ENCODE peak calls at places on chromosome 14, in four cellular contexts. J is endothelial cell of umbilical vein, B is K562, E is A549. P is an unnamed sample.

GRCh38 chr14:101705733-101706508 is 55.6 kb upstream of the PPP2R5C start:
- DNase-seq in J (no peak), B (no peak), E (no peak), P (peak; percentile 87)

GRCh38 chr14:59086241-59086899 is 102.1 kb upstream of the DAAM1 start:
- DNase-seq in J (no peak), B (no peak), E (no peak), P (no peak)

GRCh38 chr14:64755661-64756265 is 51.5 kb downstream of the PLEKHG3 start:
- DNase-seq in J (no peak), B (no peak), E (no peak), P (peak; percentile 64)

GRCh38 chr14:103436533-103436932 is 51.3 kb downstream of the MARK3 start:
- DNase-seq in J (no peak), B (no peak), E (peak; percentile 22), P (peak; percentile 56)

GRCh38 chr14:50821471-50822464 is 9.2 kb downstream of the NIN start:
- DNase-seq in J (no peak), B (peak; percentile 24), E (no peak), P (peak; percentile 91)

GRCh38 chr14:58138065-58138718 is 13.8 kb downstream of the ARMH4 start:
- DNase-seq in J (no peak), B (peak; percentile 71), E (no peak), P (no peak)

GRCh38 chr14:102583726-102584125 is 8.7 kb upstream of the RCOR1 start:
- DNase-seq in J (no peak), B (no peak), E (no peak), P (no peak)

GRCh38 chr14:29217813-29218450 is 451.3 kb downstream of the FOXG1 start:
- DNase-seq in J (no peak), B (no peak), E (no peak), P (no peak)

GRCh38 chr14:41663478-41663845 is 56.8 kb downstream of the LRFN5 start:
- DNase-seq in J (no peak), B (no peak), E (no peak), P (no peak)

GRCh38 chr14:89767861-89768268 is 186.7 kb downstream of the EFCAB11 start:
- DNase-seq in J (peak; percentile 44), B (peak; percentile 13), E (peak; percentile 38), P (peak; percentile 64)

GRCh38 chr14:76805245-76805644 is 7.4 kb downstream of the ANGEL1 start:
- DNase-seq in J (no peak), B (no peak), E (no peak), P (no peak)

GRCh38 chr14:80434574-80435321 is 223.4 kb upstream of the DIO2 start:
- DNase-seq in J (no peak), B (no peak), E (peak; percentile 70), P (no peak)

GRCh38 chr14:23650506-23650905 is 14.3 kb downstream of the DHRS2 start:
- DNase-seq in J (no peak), B (no peak), E (no peak), P (no peak)

GRCh38 chr14:75941030-75941429 is 40.8 kb downstream of the TGFB3 start:
- DNase-seq in J (peak; percentile 39), B (no peak), E (no peak), P (no peak)

GRCh38 chr14:80762829-80763228 is 178.7 kb downstream of the CEP128 start:
- DNase-seq in J (no peak), B (no peak), E (no peak), P (no peak)

GRCh38 chr14:34857689-34858449 is 17.3 kb downstream of the BAZ1A start:
- DNase-seq in J (no peak), B (no peak), E (no peak), P (peak; percentile 71)

GRCh38 chr14:105161314-105161713 is 7.3 kb downstream of the JAG2 start:
- DNase-seq in J (no peak), B (no peak), E (no peak), P (no peak)

GRCh38 chr14:102227184-102227964 is 77.6 kb downstream of the MOK start:
- DNase-seq in J (no peak), B (no peak), E (no peak), P (peak; percentile 92)

GRCh38 chr14:104546591-104547309 is 32.8 kb upstream of the C14orf180 start:
- DNase-seq in J (no peak), B (no peak), E (no peak), P (no peak)

GRCh38 chr14:29376251-29376650 is 551.4 kb downstream of the PRKD1 start:
- DNase-seq in J (peak; percentile 36), B (no peak), E (no peak), P (no peak)

GRCh38 chr14:26808407-26808806 is 210.6 kb upstream of the NOVA1 start:
- DNase-seq in J (peak; percentile 53), B (no peak), E (peak; percentile 13), P (no peak)

GRCh38 chr14:58354817-58355216 is 40.9 kb upstream of the TOMM20L start:
- DNase-seq in J (no peak), B (no peak), E (no peak), P (no peak)

GRCh38 chr14:31968107-31968810 is 108.8 kb upstream of the ARHGAP5 start:
- DNase-seq in J (no peak), B (no peak), E (no peak), P (peak; percentile 8)

GRCh38 chr14:52332269-52332668 is 18.2 kb downstream of the PTGER2 start:
- DNase-seq in J (no peak), B (no peak), E (no peak), P (no peak)

GRCh38 chr14:31232081-31232480 is 24.5 kb upstream of the HECTD1 start:
- DNase-seq in J (no peak), B (no peak), E (no peak), P (no peak)

GRCh38 chr14:21974741-21975140 is 301.1 kb upstream of the OR4E1 start:
- DNase-seq in J (no peak), B (no peak), E (no peak), P (no peak)

GRCh38 chr14:38000340-38000739 is 207.4 kb upstream of the SSTR1 start:
- DNase-seq in J (no peak), B (no peak), E (no peak), P (no peak)

GRCh38 chr14:54570651-54571415 is 3.9 kb downstream of the SAMD4A start:
- DNase-seq in J (peak; percentile 63), B (no peak), E (peak; percentile 36), P (no peak)

GRCh38 chr14:67480011-67480410 is 8.5 kb downstream of the TMEM229B start:
- DNase-seq in J (no peak), B (peak; percentile 5), E (no peak), P (no peak)

GRCh38 chr14:99401624-99402282 is 78.9 kb downstream of the SETD3 start:
- DNase-seq in J (no peak), B (no peak), E (no peak), P (no peak)

DNA sequence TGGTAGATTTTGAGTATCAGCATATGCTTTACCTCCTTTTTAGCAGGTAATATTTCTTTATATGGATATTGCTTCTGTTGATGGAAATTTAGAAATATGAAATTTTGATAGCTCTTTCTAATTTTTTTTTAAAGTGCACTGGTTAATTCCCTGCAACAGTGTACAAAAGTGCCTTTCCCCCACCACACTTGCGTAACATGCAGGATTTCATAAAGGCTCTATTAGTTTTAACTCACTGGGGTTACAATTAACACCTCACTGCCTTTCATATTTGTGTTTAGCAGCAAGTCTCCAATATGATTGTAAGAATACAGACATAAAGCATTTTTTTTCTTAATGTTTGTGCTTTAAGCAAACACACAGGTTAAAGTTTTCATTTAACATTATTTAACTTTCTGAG is 25.6 kb downstream of the MNAT1 start:
- DNase-seq in J (no peak), B (no peak), E (no peak), P (peak; percentile 64)
- TF ChIP-seq MYC in J (no peak), B (no peak), E (no peak), P (no peak)

DNA sequence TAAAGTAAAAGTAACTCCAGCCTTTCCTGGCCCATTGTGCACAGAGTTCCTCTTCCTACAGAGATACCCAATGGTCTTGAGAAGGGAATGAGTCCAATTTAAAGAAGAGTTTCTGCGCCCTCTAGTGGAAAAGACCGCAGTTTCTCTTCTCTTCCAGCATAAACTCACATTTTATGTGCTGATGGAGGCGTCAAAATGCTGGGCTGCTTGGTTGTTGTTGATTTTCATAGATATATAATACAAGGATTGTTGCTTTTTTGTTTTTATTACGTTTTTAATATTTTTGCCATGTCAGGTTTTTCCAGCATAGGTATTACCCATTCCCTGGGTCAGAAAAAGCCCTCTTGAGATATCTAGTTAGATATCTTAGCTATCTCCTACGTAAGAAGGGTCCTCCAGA is 356.9 kb upstream of the STXBP6 start:
- DNase-seq in J (peak; percentile 48), B (peak; percentile 37), E (peak; percentile 49), P (peak; percentile 67)
- TF ChIP-seq CTCF in J (peak; percentile 63), B (peak; percentile 25), E (peak; percentile 13), P (peak; percentile 70)

DNA sequence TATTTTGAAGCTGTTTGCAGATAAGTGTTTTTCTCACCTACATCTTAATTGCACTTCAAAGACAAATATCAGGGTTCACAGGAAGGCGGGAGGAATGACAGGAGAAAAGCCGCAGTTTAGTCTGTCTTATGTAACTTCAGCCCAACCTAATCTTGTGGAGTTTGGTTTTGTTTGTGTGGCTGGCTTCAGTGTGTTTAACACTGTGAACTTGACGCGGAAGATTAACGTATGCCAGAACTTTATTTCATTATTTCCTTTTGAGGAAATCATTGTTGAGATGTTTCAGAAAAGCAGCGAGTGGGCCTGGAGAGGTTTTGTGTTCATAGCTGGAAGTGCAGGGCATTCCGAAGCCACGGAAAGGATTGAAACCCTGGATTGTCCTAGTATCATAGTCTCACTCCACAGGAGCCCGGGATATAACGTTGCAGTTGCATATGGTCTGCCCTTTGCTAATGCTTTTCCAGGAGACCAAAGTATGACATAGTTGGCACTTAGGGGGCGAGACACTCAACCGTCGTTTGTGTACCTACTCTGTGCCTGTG is 2.0 kb downstream of the PELI2 start:
- DNase-seq in J (peak; percentile 65), B (no peak), E (no peak), P (no peak)
- TF ChIP-seq MAX in J (no peak), B (no peak), E (no peak), P (no peak)

DNA sequence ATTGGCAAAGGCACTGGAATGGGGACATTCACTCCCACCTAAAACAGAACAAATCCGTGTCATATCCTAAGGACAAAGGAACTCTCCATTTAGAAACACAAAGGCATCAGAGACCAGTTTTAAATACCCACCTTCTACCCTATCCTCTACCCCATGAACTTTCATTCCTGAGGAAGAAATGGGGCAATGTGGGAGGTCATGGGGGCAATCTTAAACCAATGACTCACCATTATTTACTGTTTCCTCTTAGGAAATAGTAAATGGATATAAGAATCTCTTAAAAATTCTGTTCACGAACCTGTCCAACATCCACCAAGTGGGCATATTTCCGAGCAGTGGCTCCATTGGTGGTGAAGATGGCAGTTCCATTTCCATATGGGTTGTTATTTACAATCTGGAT is 19.4 kb downstream of the ALDH6A1 start:
- DNase-seq in J (peak; percentile 57), B (no peak), E (no peak), P (peak; percentile 21)
- TF ChIP-seq MYC in J (no peak), B (no peak), E (no peak), P (no peak)

GRCh38 chr14:60328588-60328987 is 79.6 kb downstream of the PPM1A start:
- DNase-seq in J (no peak), B (no peak), E (no peak), P (peak; percentile 12)
- TF ChIP-seq CTCF in J (no peak), B (no peak), E (no peak), P (no peak)